ENCODE peak calls at places on chromosomes 2 and 18, in five cellular contexts. D, M, P, B and W are unnamed samples.

GRCh38 chr2:77025714-77026113 is 496.5 kb downstream of the LRRTM4 start:
- DNase-seq in P (no peak), D (no peak), B (no peak), M (no peak), W (no peak)

GRCh38 chr18:50610349-50610748 is 50.5 kb downstream of the MAPK4 start:
- DNase-seq in D (no peak), B (no peak), M (no peak), P (no peak), W (no peak)

GRCh38 chr18:32177530-32177929 is 12.3 kb upstream of the MEP1B start:
- DNase-seq in M (no peak), B (no peak), D (no peak), P (no peak), W (no peak)

GRCh38 chr2:176852667-176853066 is 359.9 kb upstream of the HNRNPA3 start:
- DNase-seq in B (no peak), D (no peak), P (no peak), M (no peak), W (no peak)

GRCh38 chr2:8455236-8456148 is 226.4 kb upstream of the ID2 start:
- DNase-seq in D (no peak), B (peak; percentile 68), P (no peak), M (no peak), W (no peak)

GRCh38 chr2:124921221-124921620 is 896.1 kb downstream of the CNTNAP5 start:
- DNase-seq in P (no peak), B (no peak), D (no peak), M (no peak), W (no peak)

GRCh38 chr18:21934766-21935015 is 194.1 kb downstream of the MIB1 start:
- DNase-seq in B (no peak), D (no peak), P (no peak), M (no peak), W (no peak)

GRCh38 chr2:164967781-164968228 is 12.5 kb upstream of the SLC38A11 start:
- DNase-seq in M (peak; percentile 77), B (no peak), D (no peak), P (no peak), W (no peak)

GRCh38 chr2:197293252-197294007 is 17.1 kb downstream of the ANKRD44 start:
- DNase-seq in B (no peak), M (no peak), P (no peak), D (no peak), W (no peak)